ENCODE peak calls at places on chromosome 7, in nine cellular contexts. R, E, S, G, P, W, O, L and K are unnamed samples. For H3K9me3, the result is how much of the 10 kb centered on the place peaks cover.

GRCh38 chr7:135994466-135995205 is 17.5 kb upstream of the MTPN start:
- DNase-seq in O (no peak), P (no peak), E (no peak), S (no peak), W (no peak), L (no peak), G (no peak), R (no peak), K (no peak)

GRCh38 chr7:30114536-30115258 is 20.1 kb upstream of the MTURN start:
- DNase-seq in O (no peak), S (no peak), L (no peak), E (no peak), R (no peak), G (no peak), P (no peak), W (no peak), K (no peak)

GRCh38 chr7:129146237-129146979 is 1.9 kb downstream of the TSPAN33 start:
- DNase-seq in R (no peak), G (no peak), P (no peak), L (no peak), E (no peak), O (no peak), W (no peak), S (no peak), K (no peak)

GRCh38 chr7:137360087-137360679 is 16.6 kb upstream of the PTN start:
- DNase-seq in S (no peak), W (no peak), G (no peak), L (no peak), P (no peak), E (no peak), O (no peak), R (no peak), K (no peak)

GRCh38 chr7:150736864-150737263 is 354 bp upstream of the GIMAP5 start:
- DNase-seq in L (no peak), E (no peak), W (no peak), G (no peak), S (no peak), O (no peak), R (no peak), P (no peak), K (no peak)

GRCh38 chr7:50771120-50772002 is 11.3 kb downstream of the GRB10 start:
- DNase-seq in G (no peak), E (no peak), W (no peak), P (no peak), R (no peak), O (no peak), L (peak), S (no peak), K (no peak)

GRCh38 chr7:77735457-77735856 is 39.2 kb downstream of the RSBN1L start:
- DNase-seq in S (no peak), L (no peak), W (no peak), E (no peak), P (no peak), R (no peak), G (no peak), O (no peak), K (no peak)

GRCh38 chr7:85454904-85455303 is 268.0 kb upstream of the SEMA3D start:
- DNase-seq in S (no peak), P (no peak), G (no peak), W (no peak), R (no peak), E (no peak), L (no peak), O (no peak), K (no peak)

GRCh38 chr7:34373940-34374339 is 284.1 kb upstream of the NPSR1 start:
- DNase-seq in S (no peak), W (no peak), O (no peak), R (no peak), E (no peak), G (no peak), P (no peak), L (no peak), K (no peak)

GRCh38 chr7:71229699-71230098 is 97.8 kb downstream of the GALNT17 start:
- DNase-seq in E (no peak), G (no peak), S (no peak), P (no peak), R (no peak), O (no peak), L (no peak), W (no peak), K (no peak)

GRCh38 chr7:73811760-73812168 is 19.0 kb upstream of the CLDN4 start:
- DNase-seq in G (no peak), E (peak), O (peak), R (peak), S (peak), P (no peak), W (peak), L (peak), K (no peak)

GRCh38 chr7:924541-925231 is 29.8 kb downstream of the ADAP1 start:
- DNase-seq in L (peak), W (peak), E (no peak), R (peak), G (peak), O (no peak), P (no peak), S (no peak), K (peak)

GRCh38 chr7:108448777-108449576 is 7.3 kb downstream of the NRCAM start:
- DNase-seq in L (no peak), G (no peak), W (no peak), R (no peak), O (no peak), S (peak), P (no peak), E (no peak), K (no peak)

GRCh38 chr7:73842248-73842895 is at the start of gene METTL27:
- DNase-seq in L (peak), S (peak), E (peak), R (peak), P (peak), O (peak), W (peak), G (peak), K (peak)

GRCh38 chr7:22452142-22452763 is 47.7 kb downstream of the STEAP1B start:
- DNase-seq in S (peak), O (peak), W (peak), E (peak), R (peak), G (no peak), L (peak), P (no peak), K (no peak)

GRCh38 chr7:51070163-51070562 is 246.4 kb downstream of the COBL start:
- DNase-seq in L (no peak), W (no peak), G (no peak), E (no peak), O (no peak), R (no peak), P (peak), S (no peak), K (no peak)

GRCh38 chr7:151954866-151955820 is 1.1 kb upstream of the GALNTL5 start:
- DNase-seq in L (no peak), G (no peak), R (no peak), O (no peak), S (peak), W (no peak), E (no peak), P (peak), K (peak)

GRCh38 chr7:125059861-125060456 is 130.3 kb upstream of the POT1 start:
- DNase-seq in P (no peak), L (no peak), G (no peak), S (peak), O (no peak), W (no peak), R (no peak), E (no peak), K (no peak)

GRCh38 chr7:132580277-132580676 is 4.0 kb upstream of the PLXNA4 start:
- DNase-seq in W (no peak), O (peak), P (no peak), E (peak), L (no peak), G (no peak), S (peak), R (no peak), K (no peak)
- TF ChIP-seq EP300 in W (no peak), O (no peak), P (no peak), E (no peak), L (no peak), G (no peak), S (no peak), R (no peak), K (no peak)

DNA sequence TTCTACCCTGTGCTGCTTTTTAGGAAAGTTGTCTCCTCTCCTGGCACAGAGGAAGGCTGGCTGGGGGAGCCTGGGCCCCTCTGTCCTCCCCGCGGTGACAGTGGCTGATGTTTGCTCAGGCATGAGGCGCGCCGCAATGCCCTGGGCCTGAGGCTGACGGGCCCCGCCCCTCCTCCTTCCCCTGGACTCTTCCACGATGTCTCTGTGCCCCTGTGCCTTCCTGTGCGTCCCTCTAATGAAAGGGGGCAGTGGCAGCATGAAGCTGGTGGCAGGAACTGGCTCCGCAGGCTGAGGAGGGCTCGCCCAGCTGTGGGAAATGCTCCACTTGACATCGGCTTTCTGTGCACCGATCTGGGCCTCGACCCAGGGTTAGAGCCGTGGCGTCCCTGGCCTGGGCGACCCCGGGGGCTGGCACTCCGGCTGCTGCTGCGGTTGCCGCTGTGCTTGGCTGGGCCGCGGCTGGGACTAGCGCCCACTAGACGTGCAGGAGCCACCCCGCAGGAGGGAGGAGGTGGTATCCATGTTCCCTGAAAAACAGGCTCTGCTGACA is 67.9 kb downstream of the ZNF680 start:
- DNase-seq in W (no peak), E (no peak), L (no peak), P (no peak), R (no peak), O (no peak), G (peak), S (peak), K (no peak)
- H3K9me3 ChIP-seq in W (under half), E (under half), L (under half), P (under half), R (under half), O (under half), G (under half), S (under half), K (under half)

GRCh38 chr7:155602156-155602555 is 42.3 kb upstream of the RBM33 start:
- DNase-seq in L (no peak), P (no peak), E (no peak), R (no peak), W (no peak), S (no peak), G (no peak), O (no peak), K (no peak)

GRCh38 chr7:155603858-155604503 is 40.5 kb upstream of the RBM33 start:
- DNase-seq in L (no peak), O (no peak), P (peak), S (no peak), E (no peak), G (no peak), W (no peak), R (no peak), K (no peak)

GRCh38 chr7:155604504-155604997 is 39.9 kb upstream of the RBM33 start:
- DNase-seq in G (no peak), W (no peak), S (no peak), P (peak), E (no peak), O (no peak), L (no peak), R (no peak), K (no peak)

GRCh38 chr7:155602750-155603149 is 41.7 kb upstream of the RBM33 start:
- DNase-seq in S (no peak), W (no peak), P (no peak), E (no peak), O (no peak), R (no peak), G (no peak), L (no peak), K (no peak)

GRCh38 chr7:155603190-155603857 is 41.1 kb upstream of the RBM33 start:
- DNase-seq in G (no peak), P (no peak), O (no peak), R (no peak), E (no peak), S (no peak), L (no peak), W (no peak), K (no peak)
- TF ChIP-seq EP300 in G (no peak), P (no peak), O (no peak), R (no peak), E (no peak), S (no peak), L (no peak), W (no peak), K (no peak)

GRCh38 chr7:91474074-91474473 is 209.8 kb downstream of the FZD1 start:
- DNase-seq in G (no peak), E (no peak), O (no peak), R (no peak), W (no peak), P (no peak), S (no peak), L (no peak), K (no peak)
- H3K9me3 ChIP-seq in G (under half), E (under half), O (under half), R (under half), W (under half), P (under half), S (under half), L (under half), K (under half)

GRCh38 chr7:123653162-123653561 is 2.5 kb upstream of the LMOD2 start:
- DNase-seq in E (no peak), P (no peak), G (no peak), O (no peak), S (no peak), R (no peak), W (no peak), L (no peak), K (no peak)

GRCh38 chr7:123652406-123652805 is 3.3 kb upstream of the LMOD2 start:
- DNase-seq in W (no peak), E (no peak), R (no peak), P (no peak), G (no peak), L (no peak), S (no peak), O (no peak), K (no peak)

GRCh38 chr7:123647106-123647730 is 8.4 kb upstream of the LMOD2 start:
- DNase-seq in E (no peak), P (no peak), O (no peak), L (no peak), R (no peak), S (no peak), G (no peak), W (no peak), K (no peak)

GRCh38 chr7:123650595-123650994 is 5.1 kb upstream of the LMOD2 start:
- DNase-seq in W (no peak), S (peak), L (no peak), R (no peak), E (no peak), P (no peak), O (no peak), G (no peak), K (no peak)

DNA sequence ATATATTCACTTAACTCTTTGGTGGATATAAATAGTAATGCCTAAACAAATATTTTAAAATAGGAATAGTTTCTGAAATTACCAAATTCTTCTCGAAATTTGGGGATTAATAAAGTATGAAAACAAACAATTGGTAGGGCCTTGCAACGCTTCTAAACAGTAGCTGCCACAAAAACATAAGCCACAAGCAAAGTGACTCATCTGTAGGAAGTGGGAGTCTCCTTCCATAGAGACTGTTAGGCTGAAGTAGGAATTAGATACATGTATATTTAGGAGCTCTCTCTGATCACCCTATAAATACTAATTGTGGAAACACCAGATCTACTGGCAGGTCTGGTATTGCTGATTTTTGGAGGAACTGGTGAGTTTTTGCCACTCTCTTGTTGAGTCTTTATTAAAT is 5.7 kb upstream of the LMOD2 start:
- DNase-seq in G (no peak), O (no peak), W (no peak), R (no peak), E (no peak), P (no peak), S (no peak), L (no peak), K (no peak)
- TF ChIP-seq EP300 in G (no peak), O (no peak), W (no peak), R (no peak), E (no peak), P (no peak), S (no peak), L (no peak), K (no peak)

GRCh38 chr7:158549176-158549833 is 38.3 kb downstream of the PTPRN2 start:
- DNase-seq in W (no peak), O (peak), P (no peak), L (peak), R (no peak), S (no peak), G (no peak), E (no peak), K (peak)
- H3K9me3 ChIP-seq in W (under half), O (under half), P (under half), L (under half), R (under half), S (under half), G (under half), E (under half), K (under half)

GRCh38 chr7:4707980-4708411 is 25.9 kb downstream of the FOXK1 start:
- DNase-seq in R (no peak), O (no peak), S (peak), E (no peak), L (no peak), W (no peak), P (no peak), G (no peak), K (no peak)
- TF ChIP-seq EP300 in R (no peak), O (no peak), S (no peak), E (no peak), L (no peak), W (no peak), P (no peak), G (no peak), K (no peak)

GRCh38 chr7:157727964-157728615 is 391.3 kb downstream of the DNAJB6 start:
- DNase-seq in L (no peak), S (no peak), G (no peak), W (no peak), E (no peak), R (no peak), P (no peak), O (no peak), K (no peak)
- H3K9me3 ChIP-seq in L (under half), S (under half), G (under half), W (under half), E (under half), R (under half), P (under half), O (under half), K (under half)

DNA sequence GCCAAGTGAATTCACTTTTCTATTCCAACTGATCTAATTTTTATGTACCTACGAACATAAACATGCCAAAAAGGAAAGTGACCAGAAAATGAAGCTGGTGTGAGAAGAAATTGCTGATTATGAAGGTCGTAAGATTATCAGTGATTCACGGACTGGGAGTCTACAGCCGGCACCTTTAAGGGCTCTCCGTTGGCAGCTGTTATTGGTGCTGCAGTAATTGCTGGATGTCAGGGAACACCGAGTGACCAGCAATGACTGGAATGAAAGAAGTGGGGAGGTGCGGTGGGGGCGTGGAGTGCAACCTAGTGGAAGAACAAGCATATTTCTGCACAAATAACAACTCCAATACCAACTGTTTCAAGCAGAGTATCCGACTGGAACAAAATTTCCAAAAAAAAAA is 109.8 kb upstream of the TARP start:
- DNase-seq in G (no peak), O (no peak), S (no peak), R (no peak), P (no peak), L (no peak), W (no peak), E (no peak), K (no peak)
- TF ChIP-seq EP300 in G (no peak), O (no peak), S (no peak), R (no peak), P (no peak), L (no peak), W (no peak), E (no peak), K (no peak)

DNA sequence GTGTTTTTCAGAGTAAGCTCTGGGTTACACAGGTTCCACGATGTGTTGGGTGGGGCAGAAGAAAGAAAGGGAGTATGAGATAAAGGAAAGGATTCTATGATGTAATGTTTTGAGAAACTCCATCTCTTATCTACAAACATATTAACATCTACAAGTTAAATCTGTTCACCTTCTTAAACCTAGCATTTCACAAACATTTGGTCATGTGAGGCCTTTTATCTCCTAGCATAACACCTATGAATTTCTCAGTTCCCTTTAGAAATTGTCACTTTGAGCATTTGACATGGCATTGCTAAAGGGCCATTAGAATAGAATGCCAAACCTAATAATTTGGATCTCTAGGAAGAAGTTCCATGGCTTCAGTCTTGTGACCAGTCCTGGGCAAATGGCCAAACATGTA is 217.1 kb upstream of the AOAH start:
- DNase-seq in G (no peak), R (no peak), O (no peak), L (no peak), P (no peak), S (no peak), W (no peak), E (no peak), K (no peak)
- H3K9me3 ChIP-seq in G (under half), R (under half), O (under half), L (under half), P (under half), S (under half), W (under half), E (under half), K (under half)